ENCODE peak calls at places on chromosomes 16 and 17, in seven cellular contexts. D is stimulated activated CD8-positive, alpha-beta memory T cell treated with anti-CD3 and anti-CD28 coated beads, Interleukin-2, amount 100 ng/mL, for 1 hour; H is GM23338; B is NCI-H460; K is progenitor cell of endocrine pancreas; G is RCC 7860; F is T-cell. Z is an unnamed sample.

GRCh38 chr16:48117217-48118105 is 38.3 kb downstream of the ABCC12 start:
- DNase-seq in F (peak), D (peak), G (no peak), K (peak), H (peak), B (peak), Z (no peak)

GRCh38 chr16:73002836-73003235 is 45.1 kb downstream of the ZFHX3 start:
- DNase-seq in F (no peak), G (no peak), H (no peak), B (no peak), K (no peak), D (no peak), Z (no peak)

GRCh38 chr17:30920282-30920681 is 1.5 kb upstream of the ADAP2 start:
- DNase-seq in G (peak), F (no peak), B (no peak), D (no peak), K (no peak), H (peak), Z (no peak)

GRCh38 chr16:71568541-71568940 is 8.4 kb downstream of the TAT start:
- DNase-seq in H (no peak), D (no peak), F (no peak), K (no peak), B (no peak), G (no peak), Z (no peak)

GRCh38 chr16:73053379-73054130 is 5.6 kb upstream of the ZFHX3 start:
- DNase-seq in D (no peak), K (no peak), H (peak), G (peak), B (no peak), F (no peak), Z (no peak)

GRCh38 chr16:30063893-30064745 is 1.4 kb upstream of the ALDOA start:
- DNase-seq in G (peak), K (no peak), H (peak), B (peak), D (peak), F (peak), Z (no peak)

GRCh38 chr17:72687941-72688340 is 404.5 kb downstream of the SLC39A11 start:
- DNase-seq in K (no peak), H (no peak), G (no peak), B (no peak), F (no peak), D (no peak), Z (no peak)

GRCh38 chr17:45904886-45905285 is 10.5 kb downstream of the MAPT start:
- DNase-seq in B (no peak), H (peak), F (no peak), K (no peak), D (no peak), G (no peak), Z (no peak)

GRCh38 chr17:50361561-50362480 is 11.2 kb downstream of the MRPL27 start:
- DNase-seq in B (peak), H (peak), K (no peak), D (peak), F (peak), G (peak), Z (peak)

GRCh38 chr17:37373530-37374159 is 2.1 kb upstream of the C17orf78 start:
- DNase-seq in B (peak), K (peak), G (peak), F (peak), D (no peak), H (peak), Z (peak)

GRCh38 chr17:18026408-18026776 is 12.6 kb downstream of the ATPAF2 start:
- DNase-seq in K (no peak), H (no peak), D (no peak), F (peak), B (no peak), G (no peak), Z (peak)

GRCh38 chr16:3004781-3005284 is 7.9 kb upstream of the CLDN9 start:
- DNase-seq in H (peak), B (no peak), K (no peak), G (peak), D (no peak), F (no peak), Z (no peak)

GRCh38 chr17:28524476-28525415 is 18.6 kb downstream of the FOXN1 start:
- DNase-seq in F (no peak), B (peak), D (no peak), H (no peak), K (no peak), G (no peak), Z (peak)

GRCh38 chr16:3112058-3112880 is at the start of gene ZNF205:
- DNase-seq in K (peak), G (peak), F (no peak), B (peak), D (no peak), H (peak), Z (no peak)

GRCh38 chr16:2715519-2715918 is 4.5 kb downstream of the PRSS27 start:
- DNase-seq in D (peak), B (peak), H (peak), K (peak), G (no peak), F (peak), Z (peak)

GRCh38 chr16:878071-878784 is 77.7 kb upstream of the GNG13 start:
- DNase-seq in G (no peak), B (no peak), D (no peak), K (no peak), H (peak), F (no peak), Z (no peak)

GRCh38 chr16:84774810-84775209 is 45.0 kb upstream of the CRISPLD2 start:
- DNase-seq in H (no peak), F (no peak), K (no peak), G (no peak), B (no peak), D (no peak), Z (peak)

GRCh38 chr17:9522074-9522473 is 53.5 kb downstream of the STX8 start:
- DNase-seq in D (no peak), G (peak), F (no peak), H (peak), K (no peak), B (peak), Z (no peak)

GRCh38 chr16:80733366-80733901 is 71.0 kb downstream of the CDYL2 start:
- DNase-seq in K (no peak), B (no peak), G (no peak), D (no peak), H (no peak), F (no peak), Z (no peak)

GRCh38 chr16:46775214-46775613 is 27.1 kb upstream of the MYLK3 start:
- DNase-seq in K (no peak), G (no peak), B (no peak), F (no peak), D (no peak), H (no peak), Z (no peak)

GRCh38 chr17:494601-495195 is 142.1 kb upstream of the RPH3AL start:
- DNase-seq in H (no peak), B (no peak), D (no peak), K (no peak), G (no peak), F (no peak), Z (no peak)

GRCh38 chr16:10871157-10871991 is 5.6 kb upstream of the CIITA start:
- DNase-seq in G (peak), K (no peak), H (no peak), B (no peak), F (peak), D (peak), Z (peak)

GRCh38 chr17:19010729-19011505 is 6.4 kb upstream of the FAM83G start:
- DNase-seq in H (no peak), G (no peak), B (no peak), F (no peak), D (no peak), K (no peak), Z (no peak)

GRCh38 chr16:1152123-1152638 is 725 bp upstream of the CACNA1H start:
- DNase-seq in K (no peak), B (no peak), G (no peak), H (peak), F (peak), D (peak), Z (no peak)

GRCh38 chr17:20805751-20806150 is 226.2 kb downstream of the CDRT15L2 start:
- DNase-seq in F (no peak), K (no peak), B (no peak), D (no peak), H (no peak), G (no peak), Z (no peak)

GRCh38 chr16:89860747-89861304 is 12.6 kb upstream of the TCF25 start:
- DNase-seq in G (peak), F (peak), D (peak), H (peak), B (peak), K (peak), Z (no peak)

GRCh38 chr17:65394811-65395472 is 166.5 kb downstream of the AXIN2 start:
- DNase-seq in D (no peak), K (no peak), G (no peak), H (peak), B (no peak), F (no peak), Z (no peak)

GRCh38 chr17:72970794-72971512 is 121.5 kb downstream of the SLC39A11 start:
- DNase-seq in D (no peak), H (no peak), F (no peak), B (no peak), K (no peak), G (no peak), Z (no peak)

GRCh38 chr17:35578929-35579448 is 618 bp upstream of the PEX12 start:
- DNase-seq in F (no peak), B (no peak), D (no peak), H (no peak), G (no peak), K (no peak), Z (no peak)

Z was measured in GM04504.